ENCODE peak calls at places on chromosomes 4 and X, in eight cellular contexts. G, V, X, Z, F, O, I and C are unnamed samples.

GRCh38 chr4:169252339-169253086 is 18.2 kb downstream of the SH3RF1 start:
- DNase-seq in G (no peak), V (no peak), X (no peak), Z (no peak), F (no peak), O (no peak), I (no peak), C (no peak)

GRCh38 chr4:76958891-76959290 is 9.3 kb downstream of the SEPTIN11 start:
- DNase-seq in G (no peak), V (no peak), X (no peak), Z (no peak), F (no peak), O (no peak), I (no peak), C (no peak)

GRCh38 chr4:34365891-34366290 is 1878.4 kb downstream of the ARAP2 start:
- DNase-seq in G (no peak), V (no peak), X (no peak), Z (no peak), F (no peak), O (no peak), I (no peak), C (peak; percentile 11)

GRCh38 chr4:3865986-3866812 is 100.0 kb downstream of the ADRA2C start:
- DNase-seq in G (no peak), V (peak; percentile 27), X (no peak), Z (no peak), F (no peak), O (no peak), I (no peak), C (no peak)

GRCh38 chr4:24210332-24210902 is 320.6 kb upstream of the PPARGC1A start:
- DNase-seq in G (no peak), V (no peak), X (no peak), Z (no peak), F (no peak), O (no peak), I (no peak), C (no peak)

GRCh38 chrX:16892504-16893362 is 22.6 kb upstream of the RBBP7 start:
- DNase-seq in G (no peak), V (peak; percentile 67), X (peak; percentile 50), Z (peak; percentile 67), F (peak; percentile 83), O (peak; percentile 25), I (peak; percentile 72), C (peak; percentile 92)

GRCh38 chrX:38313190-38313589 is 14.1 kb downstream of the RPGR start:
- DNase-seq in G (no peak), V (no peak), X (no peak), Z (no peak), F (no peak), O (no peak), I (no peak), C (no peak)

GRCh38 chr4:154551872-154552686 is 1.9 kb upstream of the PLRG1 start:
- DNase-seq in G (peak; percentile 56), V (peak; percentile 47), X (peak; percentile 74), Z (peak; percentile 79), F (peak; percentile 69), O (peak; percentile 28), I (peak; percentile 62), C (peak; percentile 71)

GRCh38 chrX:65750674-65751469 is 83.4 kb downstream of the MSN start:
- DNase-seq in G (no peak), V (no peak), X (no peak), Z (no peak), F (peak; percentile 97), O (peak; percentile 65), I (no peak), C (no peak)

GRCh38 chr4:1793496-1793840 is 375 bp downstream of the FGFR3 start:
- DNase-seq in G (no peak), V (peak; percentile 83), X (no peak), Z (no peak), F (no peak), O (no peak), I (peak; percentile 71), C (peak; percentile 55)

GRCh38 chrX:7027071-7027470 is 120.4 kb upstream of the STS start:
- DNase-seq in G (no peak), V (no peak), X (no peak), Z (no peak), F (no peak), O (no peak), I (no peak), C (no peak)

GRCh38 chr4:134624365-134624764 is 422.8 kb upstream of the PABPC4L start:
- DNase-seq in G (no peak), V (no peak), X (no peak), Z (no peak), F (no peak), O (no peak), I (no peak), C (peak; percentile 53)

GRCh38 chrX:123282241-123282640 is 98.2 kb downstream of the GRIA3 start:
- DNase-seq in G (no peak), V (peak; percentile 20), X (no peak), Z (no peak), F (no peak), O (no peak), I (no peak), C (no peak)

GRCh38 chr4:31360786-31361185 is 640.6 kb downstream of the PCDH7 start:
- DNase-seq in G (no peak), V (no peak), X (no peak), Z (no peak), F (no peak), O (no peak), I (no peak), C (no peak)

GRCh38 chr4:15755781-15756180 is 22.3 kb upstream of the CD38 start:
- DNase-seq in G (no peak), V (no peak), X (no peak), Z (no peak), F (no peak), O (no peak), I (no peak), C (no peak)

GRCh38 chr4:51843309-51844156 is 580 bp downstream of the DCUN1D4 start:
- DNase-seq in G (no peak), V (peak; percentile 83), X (peak; percentile 28), Z (no peak), F (peak; percentile 68), O (no peak), I (peak; percentile 87), C (peak; percentile 61)

GRCh38 chr4:62250100-62250499 is 1050.0 kb downstream of the ADGRL3 start:
- DNase-seq in G (no peak), V (no peak), X (no peak), Z (no peak), F (no peak), O (no peak), I (no peak), C (no peak)

GRCh38 chrX:70322784-70323183 is 32.9 kb downstream of the KIF4A start:
- DNase-seq in G (no peak), V (no peak), X (no peak), Z (no peak), F (no peak), O (no peak), I (no peak), C (peak; percentile 4)

GRCh38 chr4:138562544-138562961 is 320.4 kb upstream of the SLC7A11 start:
- DNase-seq in G (no peak), V (no peak), X (no peak), Z (no peak), F (no peak), O (peak; percentile 21), I (no peak), C (no peak)

GRCh38 chr4:113106076-113106475 is 56.6 kb downstream of the ANK2 start:
- DNase-seq in G (peak; percentile 8), V (peak; percentile 6), X (peak; percentile 59), Z (peak; percentile 23), F (no peak), O (no peak), I (no peak), C (peak; percentile 63)

GRCh38 chr4:131644619-131645018 is 1504.5 kb upstream of the PCDH10 start:
- DNase-seq in G (no peak), V (peak; percentile 2), X (peak; percentile 3), Z (peak; percentile 35), F (no peak), O (no peak), I (no peak), C (peak; percentile 79)

GRCh38 chr4:184309241-184310170 is 91.8 kb upstream of the ENPP6 start:
- DNase-seq in G (no peak), V (no peak), X (no peak), Z (no peak), F (no peak), O (no peak), I (no peak), C (no peak)
- TF ChIP-seq REST in G (no peak), V (no peak), X (no peak), Z (no peak), F (no peak), O (no peak), I (no peak), C (no peak)

GRCh38 chr4:109355835-109356234 is 53.4 kb upstream of the COL25A1 start:
- DNase-seq in G (no peak), V (no peak), X (no peak), Z (no peak), F (no peak), O (no peak), I (no peak), C (no peak)

DNA sequence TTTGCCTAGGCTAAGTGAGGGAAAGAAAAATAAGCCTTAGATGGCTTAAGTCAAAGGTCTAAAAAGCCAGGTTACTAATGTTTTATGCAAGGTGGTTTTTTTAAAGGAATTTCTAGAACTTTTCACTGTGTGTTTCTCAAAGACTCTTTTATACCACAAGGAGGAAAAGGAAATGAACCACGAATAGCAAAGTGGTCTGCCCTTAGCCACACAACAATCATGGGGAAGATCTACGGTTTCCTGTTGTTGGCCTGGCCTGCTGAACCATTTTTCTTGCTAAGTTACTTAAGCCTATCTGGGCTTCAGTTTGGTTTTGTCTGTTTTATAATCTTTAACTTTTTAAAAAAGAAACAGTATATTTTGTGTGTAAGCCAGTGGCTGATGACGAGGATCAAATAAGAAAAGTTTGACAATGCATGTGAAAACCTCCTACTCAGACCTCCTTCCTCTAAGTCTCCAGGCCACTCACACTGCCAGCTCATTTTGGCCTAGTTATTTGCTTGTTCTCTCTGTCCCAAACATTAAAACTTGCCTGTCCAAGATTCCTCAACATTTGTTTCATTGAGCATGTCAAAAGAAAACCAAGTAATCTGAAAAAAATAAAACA is 56.7 kb upstream of the COL25A1 start:
- DNase-seq in G (no peak), V (no peak), X (no peak), Z (no peak), F (no peak), O (peak; percentile 19), I (no peak), C (no peak)
- TF ChIP-seq POLR2AphosphoS5 in G (no peak), V (no peak), X (no peak), Z (no peak), F (no peak), O (no peak), I (no peak), C (no peak)

GRCh38 chr4:55125763-55126541 is 557 bp upstream of the KDR start:
- DNase-seq in G (no peak), V (peak; percentile 46), X (no peak), Z (no peak), F (no peak), O (no peak), I (no peak), C (peak; percentile 34)
- H3K4me3 ChIP-seq in G (peak overlapping the region; percentile 23), V (peak overlapping the region; percentile 52), X (no peak overlapping the region), Z (no peak overlapping the region), F (peak overlapping the region; percentile 6), O (no peak overlapping the region), I (no peak overlapping the region), C (peak overlapping the region; percentile 95)

DNA sequence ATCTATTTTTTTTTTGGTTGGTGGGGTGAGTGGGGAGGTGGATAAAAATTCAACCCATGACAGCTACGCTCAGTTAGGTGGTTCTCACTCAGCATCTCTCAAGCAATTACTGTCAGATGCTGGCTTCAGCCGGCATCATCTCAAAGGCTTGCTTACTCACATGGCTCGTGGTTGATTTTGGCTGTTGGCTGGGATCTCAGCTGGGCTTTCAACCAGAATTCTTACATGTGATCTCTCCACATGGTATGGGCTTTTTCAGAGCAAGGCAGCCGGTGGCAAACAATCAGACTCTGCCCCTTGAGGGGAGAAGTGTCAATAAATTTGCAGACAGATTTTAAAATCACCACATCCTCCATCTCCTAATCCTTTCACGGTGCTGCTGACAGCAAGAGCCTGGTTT is 47.2 kb downstream of the SLC34A2 start:
- DNase-seq in G (no peak), V (no peak), X (no peak), Z (no peak), F (no peak), O (no peak), I (no peak), C (no peak)
- TF ChIP-seq REST in G (no peak), V (no peak), X (no peak), Z (no peak), F (no peak), O (no peak), I (no peak), C (no peak)